ENCODE peak calls at places on chromosomes 7 and 10, in eight cellular contexts. I is IMR-90; L is RWPE1; A is AG09319; H is retina; R is activated CD8-positive, alpha-beta T cell treated with anti-CD3 and anti-CD28 coated beads for 36 hours; G is stimulated activated CD8-positive, alpha-beta memory T cell treated with anti-CD3 and anti-CD28 coated beads, Interleukin-4, amount 100 ng/mL, for 48 hours; M is heart left ventricle. C is an unnamed sample.

GRCh38 chr10:124688889-124689670 is 55.1 kb downstream of the FAM53B start:
- DNase-seq in A (no peak), L (peak), G (peak), R (peak), H (no peak), I (no peak), M (no peak), C (no peak)

GRCh38 chr7:79820387-79820786 is 314.2 kb upstream of the GNAI1 start:
- DNase-seq in I (peak), H (peak), A (peak), L (peak), M (peak), G (no peak), R (no peak), C (peak)

GRCh38 chr10:79178614-79179403 is 110.0 kb downstream of the ZMIZ1 start:
- DNase-seq in M (no peak), L (no peak), R (no peak), I (peak), H (peak), G (no peak), A (peak), C (peak)

GRCh38 chr10:110410329-110411046 is 87.2 kb upstream of the DUSP5 start:
- DNase-seq in L (peak), R (no peak), I (peak), G (no peak), A (peak), M (no peak), H (no peak), C (peak)

GRCh38 chr10:111360260-111360925 is 283.6 kb downstream of the ADRA2A start:
- DNase-seq in A (no peak), G (no peak), H (peak), R (peak), L (no peak), M (peak), I (no peak), C (peak)

GRCh38 chr7:70937424-70937823 is 194.5 kb upstream of the GALNT17 start:
- DNase-seq in H (no peak), L (no peak), A (no peak), R (no peak), I (no peak), G (no peak), M (no peak), C (no peak)

GRCh38 chr7:18496336-18496700 is 769 bp downstream of the HDAC9 start:
- DNase-seq in I (no peak), G (no peak), M (no peak), A (no peak), H (no peak), L (no peak), R (no peak), C (no peak)

GRCh38 chr7:134443396-134444070 is 15.4 kb downstream of the AKR1B1 start:
- DNase-seq in L (peak), A (no peak), R (no peak), H (no peak), I (no peak), G (no peak), M (no peak), C (no peak)

GRCh38 chr7:48360574-48360973 is 189.3 kb downstream of the ABCA13 start:
- DNase-seq in H (no peak), A (no peak), M (no peak), L (no peak), I (peak), R (no peak), G (no peak), C (no peak)

GRCh38 chr7:4099651-4100050 is 582.4 kb upstream of the FOXK1 start:
- DNase-seq in L (no peak), G (no peak), I (no peak), R (no peak), A (no peak), M (no peak), H (no peak), C (no peak)

GRCh38 chr7:92925876-92926696 is 89.7 kb upstream of the CDK6 start:
- DNase-seq in I (peak), R (peak), M (no peak), A (no peak), L (no peak), H (peak), G (no peak), C (no peak)

GRCh38 chr10:130766071-130766470 is 545.5 kb downstream of the TCERG1L start:
- DNase-seq in R (no peak), L (no peak), I (no peak), G (no peak), A (no peak), M (no peak), H (no peak), C (no peak)

GRCh38 chr10:2861632-2862210 is 205.6 kb upstream of the PFKP start:
- DNase-seq in M (no peak), H (peak), R (no peak), G (no peak), A (no peak), L (no peak), I (no peak), C (no peak)

GRCh38 chr7:51255536-51256243 is 60.9 kb downstream of the COBL start:
- DNase-seq in R (no peak), L (no peak), G (no peak), H (no peak), A (no peak), I (no peak), M (no peak), C (no peak)

GRCh38 chr7:24956021-24956420 is 24.0 kb downstream of the OSBPL3 start:
- DNase-seq in I (no peak), L (peak), H (no peak), A (no peak), G (no peak), M (no peak), R (no peak), C (no peak)

GRCh38 chr7:31811650-31812461 is 124.8 kb downstream of the PPP1R17 start:
- DNase-seq in H (no peak), L (no peak), M (peak), G (no peak), I (peak), R (no peak), A (no peak), C (no peak)

GRCh38 chr7:15305002-15305600 is 256.7 kb downstream of the AGMO start:
- DNase-seq in G (peak), M (peak), L (peak), R (peak), A (peak), H (peak), I (peak), C (peak)

GRCh38 chr7:107596881-107597581 is 17.0 kb downstream of the BCAP29 start:
- DNase-seq in L (no peak), G (no peak), A (no peak), I (no peak), H (no peak), M (no peak), R (no peak), C (no peak)

GRCh38 chr10:804787-805634 is 115.5 kb upstream of the DIP2C start:
- DNase-seq in I (no peak), H (no peak), R (no peak), G (no peak), A (no peak), L (no peak), M (no peak), C (no peak)

GRCh38 chr7:109639561-109639960 is 1069.9 kb downstream of the DNAJB9 start:
- DNase-seq in G (no peak), H (no peak), M (no peak), A (no peak), I (no peak), L (no peak), R (no peak), C (no peak)

GRCh38 chr10:22159979-22160378 is 57.8 kb downstream of the EBLN1 start:
- DNase-seq in L (no peak), R (no peak), I (no peak), H (no peak), G (no peak), M (no peak), A (no peak), C (no peak)

GRCh38 chr7:18975276-18975675 is 142.2 kb downstream of the TWIST1 start:
- DNase-seq in R (no peak), A (no peak), H (no peak), L (no peak), I (no peak), G (no peak), M (no peak), C (no peak)

GRCh38 chr7:98294798-98295382 is 13.4 kb downstream of the BRI3 start:
- DNase-seq in L (peak), H (peak), M (peak), A (no peak), I (peak), R (peak), G (peak), C (peak)

GRCh38 chr7:77348371-77348813 is 67.8 kb downstream of the GSAP start:
- DNase-seq in A (no peak), L (no peak), G (no peak), H (no peak), M (peak), R (no peak), I (peak), C (no peak)

GRCh38 chr7:25856056-25856780 is 295.8 kb upstream of the NFE2L3 start:
- DNase-seq in L (peak), R (no peak), G (no peak), M (no peak), A (no peak), I (peak), H (peak), C (no peak)

GRCh38 chr10:69958232-69958902 is 94.3 kb upstream of the MACROH2A2 start:
- DNase-seq in R (peak), A (no peak), L (peak), H (peak), I (peak), G (peak), M (no peak), C (no peak)

GRCh38 chr7:12951397-12951801 is 264.0 kb downstream of the ARL4A start:
- DNase-seq in G (no peak), R (no peak), M (no peak), H (no peak), I (peak), A (peak), L (peak), C (no peak)

GRCh38 chr10:86443936-86444335 is 77.3 kb upstream of the GRID1 start:
- DNase-seq in G (no peak), L (no peak), I (peak), A (no peak), R (no peak), M (no peak), H (no peak), C (no peak)

GRCh38 chr7:29190349-29191045 is 4.1 kb upstream of the CHN2 start:
- DNase-seq in G (no peak), H (no peak), L (no peak), I (no peak), R (no peak), M (no peak), A (no peak), C (peak)

GRCh38 chr7:81719865-81720264 is 50.0 kb downstream of the HGF start:
- DNase-seq in M (no peak), A (no peak), I (peak), L (no peak), R (no peak), H (no peak), G (no peak), C (no peak)

GRCh38 chr10:43255644-43256431 is 11.0 kb downstream of the RASGEF1A start:
- DNase-seq in H (peak), G (peak), R (peak), L (no peak), A (no peak), I (no peak), M (peak), C (no peak)

GRCh38 chr10:113036636-113037035 is 86.6 kb downstream of the TCF7L2 start:
- DNase-seq in A (no peak), I (no peak), G (no peak), H (no peak), L (no peak), R (no peak), M (no peak), C (no peak)